ENCODE peak calls at places on chromosomes 5 and 9, in eight cellular contexts. One of them, this sample, is unnamed.

GRCh38 chr9:129319076-129319937 is 141.2 kb upstream of the IER5L start:
- DNase-seq in tibial nerve: no peak
- DNase-seq in pancreas: no peak
- DNase-seq in neural progenitor cell: no peak
- DNase-seq in left lung: no peak
- DNase-seq in stomach: peak; percentile 23
- DNase-seq in colonic mucosa: peak; percentile 23
- DNase-seq in prostate gland: no peak
- DNase-seq in this sample: no peak

GRCh38 chr5:179301376-179301775 is 43.9 kb downstream of the ADAMTS2 start:
- DNase-seq in tibial nerve: no peak
- DNase-seq in pancreas: no peak
- DNase-seq in neural progenitor cell: no peak
- DNase-seq in left lung: peak; percentile 34
- DNase-seq in stomach: no peak
- DNase-seq in colonic mucosa: no peak
- DNase-seq in prostate gland: no peak
- DNase-seq in this sample: no peak

GRCh38 chr5:176440932-176441706 is 7.1 kb upstream of the FAF2 start:
- DNase-seq in tibial nerve: no peak
- DNase-seq in pancreas: no peak
- DNase-seq in neural progenitor cell: no peak
- DNase-seq in left lung: no peak
- DNase-seq in stomach: no peak
- DNase-seq in colonic mucosa: no peak
- DNase-seq in prostate gland: no peak
- DNase-seq in this sample: no peak

GRCh38 chr9:68462004-68462775 is 78.5 kb downstream of the TMEM252 start:
- DNase-seq in tibial nerve: no peak
- DNase-seq in pancreas: no peak
- DNase-seq in neural progenitor cell: peak; percentile 10
- DNase-seq in left lung: no peak
- DNase-seq in stomach: no peak
- DNase-seq in colonic mucosa: no peak
- DNase-seq in prostate gland: no peak
- DNase-seq in this sample: no peak

GRCh38 chr5:125695994-125696679 is 727.1 kb upstream of the GRAMD2B start:
- DNase-seq in tibial nerve: no peak
- DNase-seq in pancreas: no peak
- DNase-seq in neural progenitor cell: no peak
- DNase-seq in left lung: no peak
- DNase-seq in stomach: no peak
- DNase-seq in colonic mucosa: no peak
- DNase-seq in prostate gland: no peak
- DNase-seq in this sample: no peak

GRCh38 chr9:123471843-123472570 is 116.0 kb downstream of the CRB2 start:
- DNase-seq in tibial nerve: no peak
- DNase-seq in pancreas: no peak
- DNase-seq in neural progenitor cell: no peak
- DNase-seq in left lung: no peak
- DNase-seq in stomach: no peak
- DNase-seq in colonic mucosa: no peak
- DNase-seq in prostate gland: no peak
- DNase-seq in this sample: no peak

GRCh38 chr5:159732220-159732619 is 184.1 kb upstream of the ADRA1B start:
- DNase-seq in tibial nerve: no peak
- DNase-seq in pancreas: no peak
- DNase-seq in neural progenitor cell: no peak
- DNase-seq in left lung: no peak
- DNase-seq in stomach: no peak
- DNase-seq in colonic mucosa: no peak
- DNase-seq in prostate gland: no peak
- DNase-seq in this sample: no peak

GRCh38 chr9:95570646-95571045 is 53.9 kb upstream of the PTCH1 start:
- DNase-seq in tibial nerve: no peak
- DNase-seq in pancreas: no peak
- DNase-seq in neural progenitor cell: no peak
- DNase-seq in left lung: no peak
- DNase-seq in stomach: no peak
- DNase-seq in colonic mucosa: no peak
- DNase-seq in prostate gland: no peak
- DNase-seq in this sample: no peak

GRCh38 chr9:86662890-86663468 is 284.3 kb downstream of the GAS1 start:
- DNase-seq in tibial nerve: no peak
- DNase-seq in pancreas: no peak
- DNase-seq in neural progenitor cell: no peak
- DNase-seq in left lung: no peak
- DNase-seq in stomach: no peak
- DNase-seq in colonic mucosa: no peak
- DNase-seq in prostate gland: no peak
- DNase-seq in this sample: no peak

GRCh38 chr5:33010851-33011250 is 299.7 kb downstream of the NPR3 start:
- DNase-seq in tibial nerve: no peak
- DNase-seq in pancreas: no peak
- DNase-seq in neural progenitor cell: no peak
- DNase-seq in left lung: no peak
- DNase-seq in stomach: no peak
- DNase-seq in colonic mucosa: no peak
- DNase-seq in prostate gland: no peak
- DNase-seq in this sample: no peak

GRCh38 chr5:58149345-58149744 is 310.5 kb downstream of the PLK2 start:
- DNase-seq in tibial nerve: no peak
- DNase-seq in pancreas: no peak
- DNase-seq in neural progenitor cell: no peak
- DNase-seq in left lung: no peak
- DNase-seq in stomach: no peak
- DNase-seq in colonic mucosa: no peak
- DNase-seq in prostate gland: no peak
- DNase-seq in this sample: no peak

GRCh38 chr9:32251539-32251938 is 132.9 kb upstream of the ACO1 start:
- DNase-seq in tibial nerve: peak; percentile 50
- DNase-seq in pancreas: peak; percentile 20
- DNase-seq in neural progenitor cell: peak; percentile 74
- DNase-seq in left lung: no peak
- DNase-seq in stomach: peak; percentile 41
- DNase-seq in colonic mucosa: peak; percentile 50
- DNase-seq in prostate gland: peak; percentile 17
- DNase-seq in this sample: no peak

DNA sequence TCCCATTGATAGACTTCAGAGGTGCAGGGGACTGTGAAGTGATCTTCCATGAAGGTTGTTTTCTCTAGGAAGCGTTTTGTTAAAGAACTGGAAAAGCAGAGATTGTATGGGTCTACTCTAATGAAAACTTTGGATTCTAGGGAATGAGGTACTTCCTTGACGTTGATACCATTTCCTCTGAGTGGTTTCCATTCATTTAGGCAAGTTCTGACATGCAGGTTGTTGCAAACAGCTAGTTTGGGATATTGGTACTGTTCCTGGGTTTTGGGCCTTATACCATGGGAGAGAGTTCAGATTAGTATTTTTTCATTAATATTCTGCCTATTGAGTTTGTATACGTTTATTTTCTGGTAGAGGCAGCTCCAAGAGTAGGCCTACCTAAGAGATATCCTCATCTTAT is 25.7 kb downstream of the SMARCA2 start:
- DNase-seq in tibial nerve: no peak
- DNase-seq in pancreas: no peak
- DNase-seq in neural progenitor cell: no peak
- DNase-seq in left lung: no peak
- DNase-seq in stomach: no peak
- DNase-seq in colonic mucosa: no peak
- DNase-seq in prostate gland: no peak
- DNase-seq in this sample: no peak
- H3K36me3 ChIP-seq in tibial nerve: peaks cover 14% of the 10 kb centered on the region
- H3K36me3 ChIP-seq in pancreas: no peaks in the 10 kb centered on the region
- H3K36me3 ChIP-seq in neural progenitor cell: no peaks in the 10 kb centered on the region
- H3K36me3 ChIP-seq in left lung: peaks cover 58% of the 10 kb centered on the region
- H3K36me3 ChIP-seq in stomach: peaks cover 46% of the 10 kb centered on the region
- H3K36me3 ChIP-seq in colonic mucosa: no peaks in the 10 kb centered on the region
- H3K36me3 ChIP-seq in prostate gland: no peaks in the 10 kb centered on the region
- H3K36me3 ChIP-seq in this sample: peaks cover 19% of the 10 kb centered on the region

GRCh38 chr9:134717056-134717455 is 75.5 kb downstream of the COL5A1 start:
- DNase-seq in tibial nerve: no peak
- DNase-seq in pancreas: peak; percentile 11
- DNase-seq in neural progenitor cell: no peak
- DNase-seq in left lung: no peak
- DNase-seq in stomach: no peak
- DNase-seq in colonic mucosa: no peak
- DNase-seq in prostate gland: no peak
- DNase-seq in this sample: no peak
- H3K4me3 ChIP-seq in tibial nerve: no peak overlapping the region
- H3K4me3 ChIP-seq in pancreas: no peak overlapping the region
- H3K4me3 ChIP-seq in neural progenitor cell: no peak overlapping the region
- H3K4me3 ChIP-seq in left lung: no peak overlapping the region
- H3K4me3 ChIP-seq in stomach: no peak overlapping the region
- H3K4me3 ChIP-seq in colonic mucosa: no peak overlapping the region
- H3K4me3 ChIP-seq in prostate gland: no peak overlapping the region
- H3K4me3 ChIP-seq in this sample: no peak overlapping the region

GRCh38 chr9:126690431-126691051 is 76.8 kb downstream of the LMX1B start:
- DNase-seq in tibial nerve: no peak
- DNase-seq in pancreas: peak; percentile 77
- DNase-seq in neural progenitor cell: peak; percentile 78
- DNase-seq in left lung: peak; percentile 75
- DNase-seq in stomach: peak; percentile 73
- DNase-seq in colonic mucosa: peak; percentile 64
- DNase-seq in prostate gland: peak; percentile 27
- DNase-seq in this sample: peak; percentile 34

GRCh38 chr9:126689027-126689825 is 75.5 kb downstream of the LMX1B start:
- DNase-seq in tibial nerve: no peak
- DNase-seq in pancreas: no peak
- DNase-seq in neural progenitor cell: no peak
- DNase-seq in left lung: peak; percentile 63
- DNase-seq in stomach: no peak
- DNase-seq in colonic mucosa: no peak
- DNase-seq in prostate gland: no peak
- DNase-seq in this sample: no peak

GRCh38 chr9:126688617-126689016 is 74.9 kb downstream of the LMX1B start:
- DNase-seq in tibial nerve: no peak
- DNase-seq in pancreas: no peak
- DNase-seq in neural progenitor cell: peak; percentile 45
- DNase-seq in left lung: peak; percentile 17
- DNase-seq in stomach: no peak
- DNase-seq in colonic mucosa: no peak
- DNase-seq in prostate gland: no peak
- DNase-seq in this sample: no peak

GRCh38 chr9:126684965-126685465 is 71.3 kb downstream of the LMX1B start:
- DNase-seq in tibial nerve: no peak
- DNase-seq in pancreas: no peak
- DNase-seq in neural progenitor cell: no peak
- DNase-seq in left lung: no peak
- DNase-seq in stomach: no peak
- DNase-seq in colonic mucosa: no peak
- DNase-seq in prostate gland: no peak
- DNase-seq in this sample: no peak

DNA sequence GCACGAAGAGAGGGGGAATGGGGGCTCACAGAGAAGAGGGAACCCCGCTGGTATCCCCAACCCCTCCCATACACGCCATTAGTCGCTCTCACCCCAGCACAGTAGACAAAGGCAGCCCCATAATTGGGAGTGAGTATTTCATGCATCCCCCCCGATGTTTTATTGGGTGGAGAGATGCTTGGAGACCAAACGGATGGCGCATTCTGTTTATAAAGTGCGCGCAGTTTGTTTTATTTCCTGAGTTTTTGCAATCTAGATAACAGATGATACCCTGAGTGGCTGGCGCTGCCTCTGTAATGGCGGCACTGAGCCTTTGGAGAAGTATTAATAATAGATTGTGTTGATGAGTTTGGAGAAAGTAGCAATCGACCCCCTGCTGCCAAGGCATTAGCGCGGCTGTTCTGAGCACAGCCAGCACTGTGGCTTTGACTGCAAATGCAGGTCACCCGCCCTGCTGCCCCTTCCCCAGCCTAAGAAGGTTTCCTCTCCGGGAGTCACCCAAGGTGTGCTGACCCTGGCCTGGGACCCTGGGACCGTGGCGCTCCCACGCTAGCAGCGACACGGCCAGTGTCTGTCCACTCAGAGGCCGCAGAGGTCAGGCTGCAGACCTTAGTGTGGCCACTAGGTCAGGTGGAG is 74.3 kb downstream of the LMX1B start:
- DNase-seq in tibial nerve: no peak
- DNase-seq in pancreas: no peak
- DNase-seq in neural progenitor cell: no peak
- DNase-seq in left lung: peak; percentile 69
- DNase-seq in stomach: no peak
- DNase-seq in colonic mucosa: no peak
- DNase-seq in prostate gland: no peak
- DNase-seq in this sample: no peak
- H3K27me3 ChIP-seq in tibial nerve: no peaks in the 10 kb centered on the region
- H3K27me3 ChIP-seq in pancreas: no peaks in the 10 kb centered on the region
- H3K27me3 ChIP-seq in neural progenitor cell: peaks cover 92% of the 10 kb centered on the region
- H3K27me3 ChIP-seq in left lung: peaks cover 95% of the 10 kb centered on the region
- H3K27me3 ChIP-seq in stomach: peaks cover 87% of the 10 kb centered on the region
- H3K27me3 ChIP-seq in colonic mucosa: peaks cover 59% of the 10 kb centered on the region
- H3K27me3 ChIP-seq in prostate gland: peaks cover 23% of the 10 kb centered on the region
- H3K27me3 ChIP-seq in this sample: peaks cover 4% of the 10 kb centered on the region

DNA sequence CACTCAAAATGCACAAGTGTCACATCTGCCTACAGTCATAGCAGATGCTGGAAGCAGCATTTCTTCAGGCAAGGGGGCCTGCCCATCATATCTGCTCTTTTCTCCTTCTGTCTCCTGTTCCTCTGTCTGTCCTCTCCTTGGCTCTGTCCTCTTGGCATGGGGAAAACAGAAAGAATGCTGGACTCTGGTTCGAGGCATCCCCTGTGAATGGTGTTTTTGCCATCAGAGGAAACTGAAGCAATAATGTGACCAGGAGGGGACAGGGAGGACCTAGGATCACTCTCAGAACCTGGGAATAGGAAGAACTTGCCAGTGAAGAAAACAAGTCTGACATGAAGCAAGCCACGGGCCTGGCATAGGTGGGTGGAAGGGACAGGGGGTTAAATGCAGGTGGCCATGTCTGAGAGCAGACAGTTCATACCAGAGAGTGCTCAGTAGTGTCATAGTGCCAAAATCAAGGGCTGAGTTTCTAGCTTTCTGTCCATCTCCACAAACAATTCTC is 35.3 kb downstream of the AQP7 start:
- DNase-seq in tibial nerve: no peak
- DNase-seq in pancreas: no peak
- DNase-seq in neural progenitor cell: no peak
- DNase-seq in left lung: no peak
- DNase-seq in stomach: no peak
- DNase-seq in colonic mucosa: no peak
- DNase-seq in prostate gland: no peak
- DNase-seq in this sample: no peak
- H3K36me3 ChIP-seq in tibial nerve: peaks cover 24% of the 10 kb centered on the region
- H3K36me3 ChIP-seq in pancreas: no peaks in the 10 kb centered on the region
- H3K36me3 ChIP-seq in neural progenitor cell: no peaks in the 10 kb centered on the region
- H3K36me3 ChIP-seq in left lung: peaks cover 93% of the 10 kb centered on the region
- H3K36me3 ChIP-seq in stomach: peaks cover 92% of the 10 kb centered on the region
- H3K36me3 ChIP-seq in colonic mucosa: peaks cover 9% of the 10 kb centered on the region
- H3K36me3 ChIP-seq in prostate gland: peaks cover 9% of the 10 kb centered on the region
- H3K36me3 ChIP-seq in this sample: peaks cover 26% of the 10 kb centered on the region

GRCh38 chr5:23014817-23015216 is 161.7 kb upstream of the CDH12 start:
- DNase-seq in tibial nerve: no peak
- DNase-seq in pancreas: no peak
- DNase-seq in neural progenitor cell: no peak
- DNase-seq in left lung: no peak
- DNase-seq in stomach: no peak
- DNase-seq in colonic mucosa: no peak
- DNase-seq in prostate gland: no peak
- DNase-seq in this sample: no peak
- H3K4me3 ChIP-seq in tibial nerve: no peak overlapping the region
- H3K4me3 ChIP-seq in pancreas: no peak overlapping the region
- H3K4me3 ChIP-seq in neural progenitor cell: no peak overlapping the region
- H3K4me3 ChIP-seq in left lung: no peak overlapping the region
- H3K4me3 ChIP-seq in stomach: no peak overlapping the region
- H3K4me3 ChIP-seq in colonic mucosa: no peak overlapping the region
- H3K4me3 ChIP-seq in prostate gland: no peak overlapping the region
- H3K4me3 ChIP-seq in this sample: no peak overlapping the region

This sample was measured in GM06990.